ENCODE peak calls at places on chromosome 16, in four cellular contexts. B is PC-3, W is mesendoderm, N is MM.1S. M is an unnamed sample.

GRCh38 chr16:21650517-21650916 is 1.9 kb downstream of the IGSF6 start:
- DNase-seq in B (no peak), W (no peak), N (no peak), M (peak; percentile 67)

GRCh38 chr16:17927015-17927414 is 409.5 kb downstream of the NPIPA8 start:
- DNase-seq in B (no peak), W (peak; percentile 3), N (no peak), M (peak; percentile 63)

GRCh38 chr16:5062790-5063765 is 2.7 kb downstream of the C16orf89 start:
- DNase-seq in B (no peak), W (peak; percentile 20), N (no peak), M (no peak)

GRCh38 chr16:68086336-68086821 is 1.2 kb downstream of the NFATC3 start:
- DNase-seq in B (peak; percentile 35), W (peak; percentile 44), N (peak; percentile 22), M (peak; percentile 69)

GRCh38 chr16:11689031-11689840 is 21.0 kb downstream of the SNN start:
- DNase-seq in B (no peak), W (no peak), N (peak; percentile 90), M (peak; percentile 89)

GRCh38 chr16:25165284-25165683 is 51.5 kb upstream of the AQP8 start:
- DNase-seq in B (no peak), W (no peak), N (no peak), M (no peak)

GRCh38 chr16:9820481-9821246 is 361.6 kb downstream of the GRIN2A start:
- DNase-seq in B (no peak), W (peak; percentile 88), N (no peak), M (no peak)

GRCh38 chr16:51982715-51983680 is 563.9 kb downstream of the TOX3 start:
- DNase-seq in B (peak; percentile 66), W (peak; percentile 69), N (peak; percentile 61), M (peak; percentile 87)

GRCh38 chr16:65106792-65107191 is 15.1 kb downstream of the CDH11 start:
- DNase-seq in B (no peak), W (no peak), N (no peak), M (no peak)

GRCh38 chr16:24151482-24151939 is 104.6 kb upstream of the CACNG3 start:
- DNase-seq in B (no peak), W (peak; percentile 67), N (no peak), M (no peak)

GRCh38 chr16:60246055-60246454 is 1511.9 kb upstream of the GOT2 start:
- DNase-seq in B (no peak), W (no peak), N (no peak), M (no peak)

GRCh38 chr16:76676356-76676755 is 399.2 kb downstream of the CNTNAP4 start:
- DNase-seq in B (peak; percentile 92), W (peak; percentile 72), N (no peak), M (no peak)

GRCh38 chr16:55494994-55495421 is 13.9 kb upstream of the LPCAT2 start:
- DNase-seq in B (peak; percentile 32), W (peak; percentile 66), N (no peak), M (peak; percentile 43)

GRCh38 chr16:70740919-70741778 is 55.3 kb upstream of the MTSS2 start:
- DNase-seq in B (no peak), W (no peak), N (no peak), M (no peak)

GRCh38 chr16:4684030-4684715 is 9.2 kb upstream of the NUDT16L1 start:
- DNase-seq in B (no peak), W (no peak), N (no peak), M (no peak)

GRCh38 chr16:4556112-4556511 is at the start of gene C16orf96:
- DNase-seq in B (no peak), W (peak; percentile 45), N (no peak), M (peak; percentile 39)

GRCh38 chr16:78686601-78687000 is 587.1 kb downstream of the WWOX start:
- DNase-seq in B (no peak), W (no peak), N (no peak), M (no peak)

GRCh38 chr16:74770826-74771526 is 3.6 kb downstream of the FA2H start:
- DNase-seq in B (no peak), W (no peak), N (no peak), M (no peak)

GRCh38 chr16:66900721-66901441 is 17.8 kb downstream of the CDH16 start:
- DNase-seq in B (no peak), W (no peak), N (no peak), M (no peak)

GRCh38 chr16:66131895-66132294 is 234.6 kb upstream of the CDH5 start:
- DNase-seq in B (peak; percentile 38), W (no peak), N (no peak), M (no peak)

GRCh38 chr16:31107465-31107867 is 720 bp upstream of the BCKDK start:
- DNase-seq in B (no peak), W (no peak), N (peak; percentile 76), M (no peak)

GRCh38 chr16:7744546-7745294 is 412.1 kb downstream of the RBFOX1 start:
- DNase-seq in B (no peak), W (no peak), N (no peak), M (no peak)

GRCh38 chr16:50263940-50264929 is 2.1 kb upstream of the ADCY7 start:
- DNase-seq in B (peak; percentile 63), W (no peak), N (no peak), M (no peak)

GRCh38 chr16:51820176-51820575 is 669.1 kb upstream of the SALL1 start:
- DNase-seq in B (no peak), W (no peak), N (no peak), M (no peak)

GRCh38 chr16:89691231-89691985 is 4.9 kb downstream of the CDK10 start:
- DNase-seq in B (no peak), W (no peak), N (no peak), M (no peak)
- H3K4me2 ChIP-seq in B (no peak overlapping the region), W (no peak overlapping the region), N (no peak overlapping the region), M (no peak overlapping the region)

DNA sequence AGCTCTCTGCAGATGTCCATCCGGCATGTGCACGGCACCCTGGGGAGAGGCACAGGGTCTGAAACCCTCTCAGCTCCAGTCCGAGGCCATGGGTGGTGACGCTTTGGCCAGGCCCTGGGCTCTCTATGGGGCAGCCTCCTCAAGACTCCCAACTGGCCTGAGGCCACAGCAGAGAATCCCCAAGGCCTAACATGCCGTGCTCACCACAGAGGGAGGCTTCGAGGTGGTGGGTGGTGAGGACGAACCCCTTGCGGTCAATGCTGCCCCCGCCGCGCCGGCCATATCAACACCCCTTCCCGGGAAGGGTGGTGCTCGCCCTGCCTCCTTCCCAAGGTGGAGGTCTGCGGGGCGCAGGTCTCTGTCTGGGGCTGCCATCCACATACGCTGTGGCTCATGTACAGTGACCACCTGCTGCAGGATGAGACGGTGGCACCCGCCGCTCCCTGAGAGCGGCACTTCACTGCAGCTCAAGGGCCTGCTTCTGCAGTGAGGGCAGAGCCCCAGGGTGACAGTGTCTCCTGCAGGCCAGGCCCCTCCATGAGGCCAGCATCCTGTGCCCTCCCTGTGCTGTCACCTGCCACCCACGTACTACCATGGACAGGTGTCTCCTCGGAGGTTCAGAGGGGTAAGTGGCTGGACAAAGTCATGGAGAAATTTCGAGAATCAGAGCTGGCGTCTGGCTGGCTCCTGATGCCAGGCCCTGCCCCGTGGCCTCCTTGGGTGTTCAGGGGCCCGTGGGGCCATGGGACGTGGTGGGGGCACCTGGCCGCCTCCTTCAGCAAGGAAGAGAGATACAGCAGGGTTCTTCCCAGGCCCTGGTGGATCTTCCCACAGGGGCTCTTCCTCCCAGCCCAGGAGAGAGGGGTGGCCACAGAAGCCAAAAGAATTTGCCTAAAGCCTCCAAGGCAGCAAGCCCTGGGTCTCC is 54.6 kb upstream of the ACSF3 start:
- DNase-seq in B (no peak), W (no peak), N (no peak), M (no peak)
- H3K4me2 ChIP-seq in B (no peak overlapping the region), W (no peak overlapping the region), N (no peak overlapping the region), M (peak overlapping the region; percentile 75)

GRCh38 chr16:85284138-85284897 is 172.0 kb upstream of the CIBAR2 start:
- DNase-seq in B (no peak), W (no peak), N (no peak), M (no peak)
- H3K4me2 ChIP-seq in B (no peak overlapping the region), W (no peak overlapping the region), N (no peak overlapping the region), M (no peak overlapping the region)

GRCh38 chr16:56518435-56518834 is 1.4 kb downstream of the BBS2 start:
- DNase-seq in B (peak; percentile 81), W (no peak), N (no peak), M (no peak)
- H3K4me2 ChIP-seq in B (peak overlapping the region; percentile 85), W (no peak overlapping the region), N (no peak overlapping the region), M (peak overlapping the region; percentile 7)

DNA sequence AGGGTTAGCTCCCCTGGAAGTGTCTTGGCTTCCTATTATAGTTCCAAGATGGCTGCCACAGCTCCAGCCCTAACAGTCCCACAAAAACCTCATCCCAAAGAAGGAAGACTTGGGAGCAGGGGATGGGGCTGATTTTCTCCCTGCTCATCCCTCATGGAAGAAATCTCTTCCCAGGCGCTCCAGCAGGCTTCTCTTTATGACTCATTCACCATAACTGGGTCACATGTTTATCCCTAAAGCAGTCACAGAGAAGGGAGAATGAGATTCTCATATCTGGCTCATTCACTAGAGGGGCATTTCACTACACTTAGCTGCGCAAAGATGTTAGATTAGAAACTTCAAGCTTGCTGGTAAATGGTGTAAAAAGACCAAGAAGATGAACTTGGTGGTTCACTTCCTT is 206.5 kb upstream of the IRX3 start:
- DNase-seq in B (no peak), W (no peak), N (no peak), M (no peak)
- H3K4me2 ChIP-seq in B (no peak overlapping the region), W (no peak overlapping the region), N (no peak overlapping the region), M (no peak overlapping the region)

GRCh38 chr16:27550582-27550920 is 607 bp downstream of the KATNIP start:
- DNase-seq in B (no peak), W (peak; percentile 8), N (no peak), M (peak; percentile 57)

GRCh38 chr16:27547851-27548250 is 1.9 kb downstream of the GTF3C1 start:
- DNase-seq in B (no peak), W (no peak), N (no peak), M (no peak)

GRCh38 chr16:27549857-27550581 is at the start of the genes GTF3C1 and KATNIP:
- DNase-seq in B (peak; percentile 96), W (peak; percentile 99), N (peak; percentile 99), M (peak; percentile 100)

GRCh38 chr16:27551046-27551445 is 1.1 kb downstream of the KATNIP start:
- DNase-seq in B (no peak), W (no peak), N (no peak), M (no peak)

GRCh38 chr16:27549607-27549856 is 181 bp downstream of the GTF3C1 start:
- DNase-seq in B (no peak), W (no peak), N (no peak), M (no peak)
- H3K4me2 ChIP-seq in B (peak overlapping the region; percentile 96), W (no peak overlapping the region), N (no peak overlapping the region), M (peak overlapping the region; percentile 93)

GRCh38 chr16:3481696-3482658 is 13.3 kb downstream of the C16orf90 start:
- DNase-seq in B (no peak), W (no peak), N (no peak), M (no peak)
- H3K4me2 ChIP-seq in B (no peak overlapping the region), W (no peak overlapping the region), N (no peak overlapping the region), M (no peak overlapping the region)

DNA sequence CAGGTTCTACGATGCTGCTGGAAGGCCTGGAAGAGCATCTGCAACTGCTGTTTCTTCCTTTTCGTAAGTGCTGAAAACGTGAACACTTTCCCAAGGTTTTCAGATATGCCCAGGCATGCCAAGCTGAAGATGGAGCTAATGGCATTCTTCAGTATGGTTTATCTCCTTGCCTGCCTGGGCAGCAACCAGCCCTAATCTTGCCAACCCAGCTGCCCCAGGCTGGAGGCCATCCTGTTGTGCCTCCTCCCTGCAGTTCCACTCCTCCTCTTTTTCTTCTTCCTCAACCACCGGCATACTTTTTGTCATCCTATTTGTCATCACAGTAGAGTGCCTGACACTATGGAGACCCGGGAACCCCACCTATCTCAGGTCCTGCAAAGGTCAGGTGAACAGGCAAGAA is 1849.3 kb downstream of the TP53TG3F start:
- DNase-seq in B (no peak), W (no peak), N (no peak), M (no peak)
- H3K4me2 ChIP-seq in B (no peak overlapping the region), W (no peak overlapping the region), N (no peak overlapping the region), M (no peak overlapping the region)